ENCODE peak calls at places on chromosomes 4 and X, in six cellular contexts. P, T, E, H, G and R are unnamed samples.

GRCh38 chr4:105951198-105951597 is 55.9 kb downstream of the NPNT start:
- DNase-seq in P (no peak), T (no peak), E (no peak), H (no peak), G (no peak), R (no peak)

GRCh38 chr4:138749303-138749702 is 266.3 kb upstream of the NOCT start:
- DNase-seq in P (no peak), T (peak; percentile 8), E (no peak), H (no peak), G (no peak), R (no peak)

GRCh38 chrX:40945366-40945713 is 139.9 kb upstream of the USP9X start:
- DNase-seq in P (no peak), T (peak; percentile 23), E (peak; percentile 78), H (peak; percentile 28), G (no peak), R (no peak)

GRCh38 chr4:21848001-21848400 is 100.6 kb downstream of the KCNIP4 start:
- DNase-seq in P (no peak), T (no peak), E (no peak), H (no peak), G (no peak), R (no peak)

GRCh38 chr4:82989567-82990429 is 20.8 kb downstream of the LIN54 start:
- DNase-seq in P (no peak), T (no peak), E (peak; percentile 33), H (no peak), G (no peak), R (no peak)

GRCh38 chrX:95949588-95949987 is 735.1 kb upstream of the DIAPH2 start:
- DNase-seq in P (no peak), T (no peak), E (no peak), H (no peak), G (no peak), R (no peak)

GRCh38 chrX:153307546-153308175 is 13.9 kb downstream of the PNMA6F start:
- DNase-seq in P (no peak), T (no peak), E (no peak), H (no peak), G (peak; percentile 55), R (no peak)

GRCh38 chrX:7214251-7214650 is 66.3 kb upstream of the PUDP start:
- DNase-seq in P (no peak), T (no peak), E (no peak), H (no peak), G (no peak), R (no peak)

GRCh38 chr4:166386491-166387367 is 513.7 kb downstream of the TLL1 start:
- DNase-seq in P (no peak), T (no peak), E (no peak), H (no peak), G (no peak), R (no peak)

GRCh38 chr4:20462426-20463175 is 210.9 kb downstream of the SLIT2 start:
- DNase-seq in P (no peak), T (no peak), E (no peak), H (no peak), G (no peak), R (no peak)

GRCh38 chr4:85496146-85496849 is 21.3 kb downstream of the ARHGAP24 start:
- DNase-seq in P (no peak), T (no peak), E (no peak), H (no peak), G (no peak), R (no peak)

GRCh38 chrX:122238801-122239200 is 945.3 kb upstream of the GRIA3 start:
- DNase-seq in P (no peak), T (no peak), E (no peak), H (no peak), G (no peak), R (no peak)

GRCh38 chrX:3181846-3182245 is 140.6 kb downstream of the ARSF start:
- DNase-seq in P (no peak), T (no peak), E (no peak), H (no peak), G (no peak), R (no peak)

GRCh38 chrX:21764043-21764442 is 6.1 kb upstream of the SMPX start:
- DNase-seq in P (no peak), T (no peak), E (no peak), H (no peak), G (no peak), R (no peak)

GRCh38 chrX:53262918-53263394 is 18.4 kb downstream of the IQSEC2 start:
- DNase-seq in P (no peak), T (no peak), E (no peak), H (no peak), G (no peak), R (no peak)

GRCh38 chrX:11296051-11296450 is 2.8 kb downstream of the AMELX start:
- DNase-seq in P (no peak), T (no peak), E (no peak), H (no peak), G (no peak), R (no peak)

GRCh38 chrX:37752941-37753340 is 26.9 kb upstream of the CYBB start:
- DNase-seq in P (no peak), T (no peak), E (no peak), H (no peak), G (no peak), R (no peak)

DNA sequence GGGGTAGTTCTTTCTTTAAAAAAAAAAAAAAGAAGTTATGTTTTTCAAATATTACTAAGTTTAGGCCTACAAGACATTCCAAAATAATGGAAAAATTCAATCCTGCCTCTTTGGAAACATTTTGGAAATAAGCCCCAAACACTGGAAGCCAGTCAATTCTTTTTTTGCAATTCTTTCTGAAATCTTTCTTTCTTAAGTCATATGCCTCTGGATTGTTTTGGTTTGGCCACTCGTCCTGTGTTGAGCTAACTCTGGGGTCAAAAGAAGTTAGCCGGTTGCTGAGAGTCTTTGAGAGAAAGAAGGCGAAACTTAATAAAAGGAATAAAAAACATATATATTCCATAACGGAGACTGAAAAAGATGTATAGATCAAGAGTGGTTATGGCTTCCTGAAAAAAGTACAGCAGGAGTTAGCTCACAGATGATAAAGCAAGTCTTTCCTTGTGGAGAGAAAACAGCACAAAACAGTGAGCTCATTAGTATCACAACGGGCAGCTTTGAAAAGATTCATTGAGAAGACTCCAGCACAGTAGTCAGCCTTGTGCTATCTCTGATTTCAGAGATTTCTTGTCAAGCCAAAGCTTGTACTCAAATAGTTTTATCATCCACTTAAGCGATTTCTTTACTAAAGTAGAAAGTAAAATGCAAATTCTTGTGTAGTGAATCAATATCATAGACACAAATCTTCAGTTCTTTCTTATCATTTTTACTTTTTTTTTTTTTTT is 64.8 kb downstream of the PLS3 start:
- DNase-seq in P (no peak), T (no peak), E (no peak), H (no peak), G (no peak), R (no peak)
- H3K27ac ChIP-seq in P (no peak overlapping the region), T (no peak overlapping the region), E (no peak overlapping the region), H (no peak overlapping the region), G (peak overlapping the region; percentile 36), R (peak overlapping the region; percentile 58)

GRCh38 chrX:71616672-71617529 is 1.4 kb downstream of the CXCR3 start:
- DNase-seq in P (no peak), T (no peak), E (peak; percentile 89), H (no peak), G (no peak), R (no peak)
- H3K27ac ChIP-seq in P (peak overlapping the region; percentile 55), T (no peak overlapping the region), E (peak overlapping the region; percentile 94), H (no peak overlapping the region), G (no peak overlapping the region), R (no peak overlapping the region)

DNA sequence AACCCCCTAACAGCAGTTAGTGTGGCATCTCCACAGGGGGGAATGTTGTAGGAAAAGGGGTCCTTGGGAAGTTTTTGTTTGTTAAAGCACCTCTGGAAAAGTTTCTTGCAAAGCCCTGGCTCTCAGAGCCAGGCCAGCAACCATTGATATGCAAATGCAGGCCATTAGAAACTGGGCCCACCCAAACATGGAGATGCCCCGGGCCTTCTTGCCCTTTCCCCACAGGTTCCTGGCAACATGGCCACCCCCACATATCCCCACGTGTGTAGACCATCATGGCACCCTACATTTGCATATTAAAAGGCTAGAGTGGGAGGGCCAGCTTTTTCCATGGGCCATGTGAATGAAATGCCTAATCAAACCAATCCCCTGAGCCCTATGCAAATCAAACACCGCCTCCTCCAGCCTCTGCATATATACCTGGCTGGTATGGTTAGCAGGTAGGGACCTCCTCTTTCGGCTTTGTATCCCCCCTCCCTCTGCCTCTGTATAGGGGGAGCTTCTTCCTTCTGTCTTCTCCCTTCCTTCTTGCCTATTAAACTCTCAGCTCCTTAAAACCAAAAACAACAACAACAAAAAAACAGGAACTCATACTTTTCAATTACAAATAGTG is 44.0 kb upstream of the ZCCHC13 start:
- DNase-seq in P (no peak), T (no peak), E (no peak), H (no peak), G (no peak), R (no peak)
- H3K27ac ChIP-seq in P (no peak overlapping the region), T (no peak overlapping the region), E (no peak overlapping the region), H (no peak overlapping the region), G (no peak overlapping the region), R (no peak overlapping the region)

DNA sequence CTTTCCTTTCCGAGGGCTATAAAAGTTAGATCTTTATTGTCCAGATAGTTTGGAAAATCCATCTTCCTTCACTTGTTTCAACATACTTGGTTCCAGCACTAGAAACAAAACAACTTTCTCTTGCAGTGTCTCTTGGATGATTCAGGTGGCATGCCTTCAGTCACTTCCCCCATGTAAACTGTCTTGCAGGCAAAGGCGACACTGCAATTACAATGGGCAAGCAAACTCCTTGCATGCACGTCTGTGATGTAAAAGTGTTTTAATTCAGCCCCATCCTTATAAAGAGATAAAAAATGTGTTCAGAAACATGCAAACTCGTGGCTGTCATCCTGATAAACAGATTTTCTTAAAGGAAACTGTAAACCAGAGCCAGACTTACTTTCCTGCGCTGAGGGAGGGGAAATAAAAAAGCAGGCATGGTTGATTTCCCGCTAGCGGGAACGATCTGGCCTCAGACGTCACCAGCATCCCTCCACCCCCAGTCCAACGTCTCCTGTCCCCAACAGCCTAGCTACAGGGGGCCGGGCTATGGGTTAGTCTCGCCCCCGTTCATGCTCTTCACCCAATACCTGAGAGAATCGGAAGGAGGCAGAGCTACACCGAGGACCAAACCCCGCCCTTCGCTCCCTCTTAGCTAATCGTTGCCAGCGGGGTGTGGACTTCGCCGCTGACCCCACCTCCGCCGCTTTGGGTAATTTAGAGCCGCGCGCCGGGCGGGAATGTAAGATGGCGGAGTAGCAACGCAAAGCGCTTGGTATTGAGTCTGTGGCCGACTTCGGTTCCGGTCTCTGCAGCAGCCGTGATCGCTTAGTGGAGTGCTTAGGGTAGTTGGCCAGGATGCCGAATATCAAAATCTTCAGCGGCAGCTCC is at the start of gene PRPS1:
- DNase-seq in P (peak; percentile 77), T (peak; percentile 92), E (peak; percentile 93), H (peak; percentile 88), G (no peak), R (peak; percentile 92)
- H3K27ac ChIP-seq in P (peak within 1 kb of the TSS; percentile 95), T (no peak within 1 kb of the TSS), E (no peak within 1 kb of the TSS), H (peak within 1 kb of the TSS; percentile 69), G (peak within 1 kb of the TSS; percentile 58), R (peak within 1 kb of the TSS; percentile 72)

GRCh38 chr4:165361804-165362203 is 17.0 kb upstream of the CPE start:
- DNase-seq in P (no peak), T (no peak), E (no peak), H (no peak), G (no peak), R (no peak)

GRCh38 chr4:165360041-165360782 is 18.6 kb upstream of the CPE start:
- DNase-seq in P (no peak), T (no peak), E (no peak), H (no peak), G (no peak), R (no peak)

GRCh38 chr4:165360985-165361678 is 17.7 kb upstream of the CPE start:
- DNase-seq in P (no peak), T (no peak), E (no peak), H (no peak), G (no peak), R (no peak)

GRCh38 chr4:165355900-165356300 is 22.9 kb upstream of the CPE start:
- DNase-seq in P (no peak), T (peak; percentile 8), E (peak; percentile 48), H (no peak), G (no peak), R (no peak)

GRCh38 chr4:165359501-165359900 is 19.3 kb upstream of the CPE start:
- DNase-seq in P (no peak), T (no peak), E (peak; percentile 36), H (no peak), G (no peak), R (no peak)
- H3K27ac ChIP-seq in P (no peak overlapping the region), T (no peak overlapping the region), E (no peak overlapping the region), H (no peak overlapping the region), G (no peak overlapping the region), R (no peak overlapping the region)